ENCODE peak calls at places on chromosomes 2 and 18, in four cellular contexts. H is WTC11, P is HepG2, U is K562. E is an unnamed sample.
A peak's percentile ranks its signal among the peaks of the same experiment; 100 is the strongest.

GRCh38 chr2:216666461-216667233 is 28.7 kb downstream of the IGFBP5 start:
- DNase-seq in H (peak; percentile 89), U (peak; percentile 67), P (peak; percentile 64), E (peak; percentile 77)

GRCh38 chr2:26469092-26469710 is 8.7 kb downstream of the OTOF start:
- DNase-seq in H (peak; percentile 88), P (peak; percentile 73), U (peak; percentile 77), E (peak; percentile 73)

GRCh38 chr2:67579791-67580190 is 182.7 kb downstream of the ETAA1 start:
- DNase-seq in U (no peak), P (no peak), H (no peak), E (no peak)

GRCh38 chr2:206443735-206444527 is 599 bp downstream of the ADAM23 start:
- DNase-seq in H (peak; percentile 49), P (no peak), U (no peak), E (peak; percentile 69)

GRCh38 chr18:13110559-13110958 is 108.0 kb upstream of the LDLRAD4 start:
- DNase-seq in U (no peak), H (no peak), P (no peak), E (no peak)

GRCh38 chr2:151946856-151947523 is 118.8 kb upstream of the ARL5A start:
- DNase-seq in U (peak; percentile 68), H (peak; percentile 62), P (peak; percentile 45), E (peak; percentile 72)

GRCh38 chr2:60007666-60008065 is 545.8 kb downstream of the BCL11A start:
- DNase-seq in U (no peak), P (no peak), H (no peak), E (no peak)

GRCh38 chr18:59357928-59358327 is 1.1 kb downstream of the LMAN1 start:
- DNase-seq in U (no peak), P (peak; percentile 47), H (no peak), E (no peak)

GRCh38 chr2:111072220-111072871 is 48.4 kb upstream of the BCL2L11 start:
- DNase-seq in U (no peak), P (no peak), H (no peak), E (no peak)

GRCh38 chr2:31070339-31070738 is 67.9 kb downstream of the GALNT14 start:
- DNase-seq in U (no peak), P (no peak), H (no peak), E (no peak)

GRCh38 chr2:54801422-54801821 is 78.0 kb downstream of the EML6 start:
- DNase-seq in P (peak; percentile 15), U (no peak), H (no peak), E (no peak)

GRCh38 chr18:48159816-48160215 is 229.4 kb upstream of the SMAD2 start:
- DNase-seq in U (no peak), H (no peak), P (no peak), E (no peak)

GRCh38 chr18:37930640-37931039 is 365.0 kb upstream of the CELF4 start:
- DNase-seq in U (no peak), H (no peak), P (no peak), E (no peak)

GRCh38 chr2:20172273-20173052 is 52.5 kb downstream of the SDC1 start:
- DNase-seq in U (no peak), H (no peak), P (peak; percentile 80), E (no peak)

GRCh38 chr2:216632952-216633615 is at the start of gene IGFBP2:
- DNase-seq in H (peak; percentile 84), U (no peak), P (no peak), E (peak; percentile 69)

GRCh38 chr18:31722369-31722957 is 38.1 kb upstream of the B4GALT6 start:
- DNase-seq in U (peak; percentile 80), H (peak; percentile 91), P (peak; percentile 69), E (peak; percentile 95)

GRCh38 chr18:61851940-61852451 is 40.8 kb downstream of the RNF152 start:
- DNase-seq in U (no peak), P (no peak), H (no peak), E (no peak)

GRCh38 chr2:222380456-222380855 is 43.9 kb upstream of the SGPP2 start:
- DNase-seq in U (no peak), H (no peak), P (no peak), E (no peak)

GRCh38 chr18:54801374-54801773 is 26.9 kb upstream of the RAB27B start:
- DNase-seq in H (no peak), U (no peak), P (peak; percentile 34), E (no peak)

GRCh38 chr2:155223781-155224406 is 525.4 kb downstream of the KCNJ3 start:
- DNase-seq in H (no peak), U (no peak), P (peak; percentile 15), E (no peak)

GRCh38 chr2:112181571-112182290 is 43.5 kb downstream of the FBLN7 start:
- DNase-seq in P (no peak), U (no peak), H (peak; percentile 73), E (no peak)

GRCh38 chr2:41836944-41837343 is 210.9 kb upstream of the PKDCC start:
- DNase-seq in H (peak; percentile 70), U (peak; percentile 28), P (no peak), E (peak; percentile 32)

GRCh38 chr18:36627616-36628015 is 201.2 kb downstream of the TPGS2 start:
- DNase-seq in U (no peak), H (no peak), P (no peak), E (no peak)

GRCh38 chr2:230910546-230911135 is 14.4 kb downstream of the GPR55 start:
- DNase-seq in H (no peak), U (peak; percentile 26), P (no peak), E (no peak)

GRCh38 chr2:55056024-55056521 is 5.8 kb upstream of the RTN4 start:
- DNase-seq in U (peak; percentile 51), H (no peak), P (no peak), E (no peak)

GRCh38 chr2:68466361-68466777 is 725 bp downstream of the FBXO48 start:
- DNase-seq in H (no peak), P (peak; percentile 15), U (peak; percentile 11), E (peak; percentile 9)

GRCh38 chr18:37539236-37539635 is 26.4 kb downstream of the CELF4 start:
- DNase-seq in H (no peak), U (no peak), P (no peak), E (no peak)

GRCh38 chr2:11169333-11169732 is 14.1 kb downstream of the SLC66A3 start:
- DNase-seq in U (no peak), P (peak; percentile 45), H (no peak), E (no peak)

GRCh38 chr2:218186355-218186766 is 19.6 kb upstream of the CXCR1 start:
- DNase-seq in U (peak; percentile 66), H (peak; percentile 75), P (peak; percentile 76), E (peak; percentile 81)

GRCh38 chr18:3151379-3152264 is 68.1 kb downstream of the MYOM1 start:
- DNase-seq in U (peak; percentile 62), P (peak; percentile 36), H (no peak), E (peak; percentile 28)

GRCh38 chr2:98555681-98556080 is 52.6 kb downstream of the COA5 start:
- DNase-seq in H (no peak), U (no peak), P (no peak), E (no peak)

GRCh38 chr18:75896865-75897264 is 469.4 kb upstream of the SMIM21 start:
- DNase-seq in U (no peak), P (peak; percentile 8), H (no peak), E (peak; percentile 25)

GRCh38 chr2:143623270-143623669 is 494.1 kb downstream of the ARHGAP15 start:
- DNase-seq in U (no peak), P (no peak), H (no peak), E (no peak)

GRCh38 chr2:36507408-36507812 is 90.6 kb downstream of the FEZ2 start:
- DNase-seq in U (peak; percentile 13), H (peak; percentile 66), P (peak; percentile 79), E (peak; percentile 63)

GRCh38 chr2:101843048-101843447 is 145.5 kb downstream of the MAP4K4 start:
- DNase-seq in H (no peak), P (no peak), U (no peak), E (no peak)
- TF ChIP-seq ELF4 in H (no peak), P (no peak), U (no peak), E (no peak)

DNA sequence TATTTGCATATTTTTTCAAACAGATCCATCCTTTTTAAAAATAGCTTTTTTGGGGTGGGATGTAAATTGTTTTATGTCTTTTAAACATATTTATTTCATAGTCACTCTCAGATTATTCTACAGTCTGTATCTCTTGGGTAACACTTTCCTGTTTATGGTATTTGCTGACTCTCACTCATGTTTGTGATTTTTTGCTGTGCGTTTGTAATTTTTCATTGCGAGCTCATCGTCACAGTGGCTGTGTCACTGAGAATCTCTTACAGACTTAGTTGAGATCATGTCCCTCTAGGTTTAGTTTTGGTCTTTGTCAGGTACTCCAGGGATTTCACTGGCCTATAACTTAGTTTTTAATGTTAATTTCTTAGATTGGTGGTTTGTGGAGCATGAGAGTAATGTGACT is 73.5 kb upstream of the HS6ST1 start:
- DNase-seq in P (no peak), U (no peak), H (no peak), E (no peak)
- TF ChIP-seq ELF4 in P (no peak), U (no peak), H (no peak), E (no peak)

GRCh38 chr2:150484461-150484931 is 3.0 kb downstream of the RND3 start:
- DNase-seq in H (no peak), U (no peak), P (no peak), E (no peak)
- TF ChIP-seq ELF4 in H (no peak), U (no peak), P (no peak), E (no peak)

GRCh38 chr2:240983996-240984498 is 14.4 kb upstream of the SNED1 start:
- DNase-seq in H (peak; percentile 10), U (no peak), P (no peak), E (no peak)
- TF ChIP-seq ELF4 in H (no peak), U (no peak), P (no peak), E (no peak)

GRCh38 chr2:196514641-196515040 is 124.9 kb upstream of the CCDC150 start:
- DNase-seq in H (no peak), U (no peak), P (no peak), E (no peak)

GRCh38 chr2:196515608-196516007 is 123.9 kb upstream of the CCDC150 start:
- DNase-seq in H (no peak), U (no peak), P (no peak), E (no peak)

GRCh38 chr2:196516541-196516940 is 123.0 kb upstream of the CCDC150 start:
- DNase-seq in P (no peak), U (no peak), H (no peak), E (no peak)

GRCh38 chr2:196513796-196514526 is 125.6 kb upstream of the CCDC150 start:
- DNase-seq in U (no peak), H (no peak), P (no peak), E (no peak)

DNA sequence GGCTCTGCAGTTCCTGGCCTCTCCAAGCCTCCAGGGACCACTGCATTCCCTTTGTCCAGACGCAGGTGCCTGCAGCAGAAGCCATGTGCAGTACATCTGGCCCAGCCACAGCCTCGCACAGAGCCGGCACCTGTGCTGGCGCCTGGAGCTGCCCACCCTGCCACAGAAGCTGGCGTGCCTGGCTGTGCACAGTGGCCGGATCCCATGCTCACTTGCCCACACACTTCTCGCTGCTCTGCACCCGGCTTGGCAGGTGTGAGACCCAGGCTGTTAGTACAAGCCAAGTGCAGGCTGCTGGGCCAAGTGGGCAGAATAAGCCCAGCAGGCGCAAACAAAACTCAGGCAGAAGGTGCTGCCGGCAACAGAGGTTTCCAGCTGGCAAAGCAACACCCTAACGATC is 124.5 kb upstream of the CCDC150 start:
- DNase-seq in U (no peak), H (no peak), P (no peak), E (no peak)
- TF ChIP-seq ELF4 in U (no peak), H (no peak), P (no peak), E (no peak)

E was measured in HEK293T.